ENCODE peak calls at places on chromosomes 3 and 15, in five cellular contexts. F is mesendoderm, I is thyroid gland, U is uterus, Z is testis. L is an unnamed sample.

GRCh38 chr3:152835311-152836102 is 576 bp downstream of the P2RY1 start:
- DNase-seq in F (peak; percentile 85), I (peak; percentile 57), U (peak; percentile 69), Z (peak; percentile 76), L (peak; percentile 77)

GRCh38 chr15:73841756-73842590 is 31.4 kb upstream of the TBC1D21 start:
- DNase-seq in F (no peak), I (no peak), U (no peak), Z (no peak), L (no peak)

GRCh38 chr15:63043391-63044076 is 987 bp downstream of the TPM1 start:
- DNase-seq in F (no peak), I (peak; percentile 19), U (peak; percentile 27), Z (no peak), L (peak; percentile 72)

GRCh38 chr3:58010562-58010961 is 2.3 kb downstream of the FLNB start:
- DNase-seq in F (no peak), I (peak; percentile 35), U (no peak), Z (no peak), L (no peak)

GRCh38 chr3:132556467-132557159 is 40.5 kb upstream of the ACKR4 start:
- DNase-seq in F (peak; percentile 44), I (no peak), U (peak; percentile 81), Z (no peak), L (peak; percentile 84)

GRCh38 chr3:193269343-193269742 is 28.3 kb downstream of the PLAAT1 start:
- DNase-seq in F (no peak), I (no peak), U (no peak), Z (no peak), L (no peak)

GRCh38 chr3:194255252-194256039 is 95.7 kb downstream of the CPN2 start:
- DNase-seq in F (peak; percentile 60), I (peak; percentile 47), U (no peak), Z (peak; percentile 72), L (peak; percentile 93)

GRCh38 chr3:44913868-44914468 is 39.6 kb downstream of the TGM4 start:
- DNase-seq in F (peak; percentile 91), I (peak; percentile 72), U (peak; percentile 34), Z (peak; percentile 79), L (peak; percentile 57)

GRCh38 chr3:143831208-143831607 is 17.1 kb downstream of the SLC9A9 start:
- DNase-seq in F (no peak), I (no peak), U (no peak), Z (no peak), L (no peak)

GRCh38 chr15:32042269-32042996 is 12.1 kb downstream of the CHRNA7 start:
- DNase-seq in F (no peak), I (no peak), U (no peak), Z (no peak), L (no peak)

DNA sequence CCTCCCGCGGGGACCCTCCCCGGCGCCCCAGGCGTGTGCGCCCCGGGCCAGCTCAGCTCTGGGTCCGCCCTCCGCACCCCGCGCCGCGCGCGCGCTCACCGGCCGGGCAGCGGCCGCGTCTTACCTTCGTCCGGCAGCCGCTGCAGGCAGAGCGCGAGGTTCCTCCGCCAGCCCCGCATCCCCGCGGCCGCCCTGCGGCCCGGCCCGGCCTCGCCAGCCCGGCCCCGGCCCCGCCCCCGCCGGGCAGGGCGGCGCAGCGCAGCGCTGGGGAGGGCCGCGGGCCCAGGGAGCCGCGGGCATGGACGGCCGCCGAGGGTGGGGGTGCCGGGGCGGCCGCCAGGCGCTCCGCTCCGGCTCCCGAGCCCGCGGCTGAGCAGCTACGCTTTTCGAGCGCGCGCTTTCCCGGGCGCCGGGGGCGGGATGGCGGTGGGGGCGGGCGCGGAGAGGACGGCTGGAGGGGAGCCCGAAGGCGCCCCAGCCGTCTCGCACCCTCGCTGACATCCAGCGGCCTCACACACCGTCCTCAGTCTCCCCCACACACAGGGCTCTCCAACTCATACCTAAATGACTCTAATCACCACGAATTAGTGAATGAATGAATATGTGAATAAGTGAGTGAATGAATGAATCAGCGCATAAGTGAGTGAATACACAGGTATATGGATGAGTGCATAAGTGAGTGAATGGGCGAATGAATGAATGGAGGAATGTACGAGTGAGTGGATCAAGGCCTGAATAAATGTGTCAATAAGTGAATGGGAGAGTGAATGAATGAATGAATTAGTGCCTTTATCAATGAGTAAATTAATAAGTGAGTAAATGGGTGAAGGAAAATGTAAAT is 48.5 kb upstream of the CCDC174 start:
- DNase-seq in F (no peak), I (no peak), U (no peak), Z (no peak), L (no peak)
- H3K27me3 ChIP-seq in F (no peaks in the 10 kb centered on the region), I (peaks cover 9% of the 10 kb centered on the region), U (peaks cover 3% of the 10 kb centered on the region), Z (no peaks in the 10 kb centered on the region), L (no peaks in the 10 kb centered on the region)

GRCh38 chr15:56082263-56082761 is 88.9 kb upstream of the NEDD4 start:
- DNase-seq in F (no peak), I (no peak), U (no peak), Z (no peak), L (no peak)
- H3K4me3 ChIP-seq in F (no peak overlapping the region), I (no peak overlapping the region), U (no peak overlapping the region), Z (no peak overlapping the region), L (no peak overlapping the region)

GRCh38 chr15:48538941-48539340 is 106.6 kb downstream of the FBN1 start:
- DNase-seq in F (no peak), I (no peak), U (no peak), Z (no peak), L (no peak)
- H3K4me1 ChIP-seq in F (no peaks in the 10 kb centered on the region), I (peaks cover 18% of the 10 kb centered on the region), U (no peaks in the 10 kb centered on the region), Z (peaks cover 26% of the 10 kb centered on the region), L (peaks cover 4% of the 10 kb centered on the region)

DNA sequence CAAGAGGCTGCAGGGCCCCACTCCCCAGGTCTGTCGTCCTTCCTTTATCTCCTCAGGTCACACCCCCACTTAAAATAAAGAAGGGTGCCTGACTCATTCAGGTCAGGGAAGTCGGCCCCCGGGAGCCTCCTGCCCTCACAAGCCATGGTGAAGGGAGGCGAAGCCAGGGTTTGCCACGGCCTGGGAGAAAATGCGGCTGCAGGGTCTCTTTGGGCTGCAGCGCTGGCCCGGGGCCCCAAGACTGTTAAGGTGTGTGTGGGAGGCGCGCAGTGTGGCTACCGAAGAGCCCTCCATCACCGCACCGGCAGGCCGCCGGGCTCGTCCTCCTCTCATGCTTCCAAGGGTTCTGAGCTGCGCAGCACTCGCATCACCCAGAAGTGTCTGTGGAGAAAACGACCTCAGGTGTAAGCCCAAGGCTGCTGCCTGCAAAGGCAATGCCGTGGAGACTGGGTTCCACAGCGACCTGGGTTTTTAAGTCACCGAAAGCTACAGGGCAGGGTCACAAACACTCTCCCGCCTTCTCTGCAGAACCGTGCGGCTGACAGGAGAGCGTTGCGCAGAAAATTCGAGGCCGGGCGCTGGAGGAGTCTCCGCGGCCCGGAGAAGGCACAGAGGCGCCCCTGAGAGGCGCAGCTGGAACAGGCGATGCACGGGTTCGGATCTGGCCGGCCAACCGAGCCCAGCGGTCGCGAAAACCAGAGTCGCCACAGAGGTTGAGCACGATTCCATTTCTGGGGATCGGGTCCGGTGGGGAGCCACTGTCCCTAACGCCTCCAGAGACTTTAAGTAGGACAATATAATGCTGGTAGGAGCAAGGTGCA is 8.7 kb downstream of the FOXL2 start:
- DNase-seq in F (peak; percentile 40), I (no peak), U (no peak), Z (no peak), L (no peak)
- H3K27me3 ChIP-seq in F (peaks cover 54% of the 10 kb centered on the region), I (peaks cover 67% of the 10 kb centered on the region), U (peaks cover 18% of the 10 kb centered on the region), Z (peaks cover 6% of the 10 kb centered on the region), L (no peaks in the 10 kb centered on the region)